ENCODE peak calls at places on chromosomes 11 and 22, in five cellular contexts. V is RWPE1, A is A549, B is prostate gland, E is body of pancreas. I is an unnamed sample.

GRCh38 chr11:109547356-109548027 is 125.5 kb downstream of the C11orf87 start:
- DNase-seq in A (no peak), V (peak; percentile 44), B (no peak), E (no peak), I (no peak)

GRCh38 chr22:23065495-23066122 is 4.7 kb upstream of the GNAZ start:
- DNase-seq in V (no peak), A (no peak), B (no peak), E (peak; percentile 5), I (no peak)

GRCh38 chr11:107785401-107785800 is 73.2 kb downstream of the SLC35F2 start:
- DNase-seq in B (no peak), A (no peak), V (no peak), E (no peak), I (no peak)

GRCh38 chr11:123561046-123561781 is 93.2 kb downstream of the SCN3B start:
- DNase-seq in E (peak; percentile 50), B (no peak), A (no peak), V (no peak), I (no peak)

GRCh38 chr11:116990061-116990473 is 108.2 kb downstream of the SIK3 start:
- DNase-seq in A (no peak), B (no peak), E (peak; percentile 36), V (peak; percentile 59), I (no peak)

GRCh38 chr11:68040121-68040956 is 1.5 kb downstream of the TCIRG1 start:
- DNase-seq in B (peak; percentile 56), A (peak; percentile 51), E (peak; percentile 77), V (peak; percentile 58), I (no peak)

GRCh38 chr11:14373941-14374646 is 15.1 kb upstream of the RRAS2 start:
- DNase-seq in E (peak; percentile 49), V (no peak), A (no peak), B (peak; percentile 75), I (no peak)

GRCh38 chr11:130097285-130097684 is 27.6 kb downstream of the APLP2 start:
- DNase-seq in A (no peak), V (no peak), E (no peak), B (no peak), I (no peak)

GRCh38 chr11:3135491-3136440 is 29.3 kb downstream of the OSBPL5 start:
- DNase-seq in B (no peak), E (peak; percentile 13), A (no peak), V (no peak), I (no peak)

GRCh38 chr11:3132831-3133455 is 32.2 kb downstream of the OSBPL5 start:
- DNase-seq in B (no peak), E (no peak), A (no peak), V (no peak), I (no peak)

GRCh38 chr11:3133456-3134217 is 31.5 kb downstream of the OSBPL5 start:
- DNase-seq in B (no peak), V (no peak), A (no peak), E (no peak), I (no peak)

GRCh38 chr11:3134218-3134621 is 30.9 kb downstream of the OSBPL5 start:
- DNase-seq in E (no peak), B (no peak), A (no peak), V (no peak), I (no peak)

GRCh38 chr11:3134651-3135490 is 30.2 kb downstream of the OSBPL5 start:
- DNase-seq in V (no peak), A (no peak), B (no peak), E (peak; percentile 16), I (no peak)
- H3K27ac ChIP-seq in V (peak overlapping the region; percentile 1), A (no peak overlapping the region), B (no peak overlapping the region), E (no peak overlapping the region), I (no peak overlapping the region)

GRCh38 chr22:43992331-43992821 is 31.7 kb upstream of the PARVB start:
- DNase-seq in B (no peak), V (no peak), A (no peak), E (no peak), I (no peak)

GRCh38 chr22:43988116-43988817 is 33.0 kb downstream of the SAMM50 start:
- DNase-seq in A (no peak), B (no peak), E (no peak), V (no peak), I (no peak)

GRCh38 chr22:43991316-43992020 is 32.6 kb upstream of the PARVB start:
- DNase-seq in E (no peak), V (no peak), A (no peak), B (no peak), I (no peak)

GRCh38 chr22:43990044-43990443 is 34.1 kb upstream of the PARVB start:
- DNase-seq in V (no peak), E (no peak), A (no peak), B (no peak), I (no peak)

GRCh38 chr22:43988960-43989359 is 33.7 kb downstream of the SAMM50 start:
- DNase-seq in V (no peak), B (no peak), E (no peak), A (no peak), I (no peak)
- H3K27ac ChIP-seq in V (no peak overlapping the region), B (no peak overlapping the region), E (no peak overlapping the region), A (no peak overlapping the region), I (no peak overlapping the region)

GRCh38 chr11:131534031-131534430 is 163.6 kb downstream of the NTM start:
- DNase-seq in E (no peak), A (no peak), B (no peak), V (no peak), I (no peak)

GRCh38 chr11:131537196-131537595 is 166.8 kb downstream of the NTM start:
- DNase-seq in B (no peak), E (no peak), A (no peak), V (no peak), I (no peak)

GRCh38 chr11:131537729-131538128 is 167.3 kb downstream of the NTM start:
- DNase-seq in E (no peak), V (no peak), B (no peak), A (no peak), I (no peak)

GRCh38 chr11:131534611-131535010 is 164.2 kb downstream of the NTM start:
- DNase-seq in E (no peak), V (no peak), A (no peak), B (no peak), I (no peak)

DNA sequence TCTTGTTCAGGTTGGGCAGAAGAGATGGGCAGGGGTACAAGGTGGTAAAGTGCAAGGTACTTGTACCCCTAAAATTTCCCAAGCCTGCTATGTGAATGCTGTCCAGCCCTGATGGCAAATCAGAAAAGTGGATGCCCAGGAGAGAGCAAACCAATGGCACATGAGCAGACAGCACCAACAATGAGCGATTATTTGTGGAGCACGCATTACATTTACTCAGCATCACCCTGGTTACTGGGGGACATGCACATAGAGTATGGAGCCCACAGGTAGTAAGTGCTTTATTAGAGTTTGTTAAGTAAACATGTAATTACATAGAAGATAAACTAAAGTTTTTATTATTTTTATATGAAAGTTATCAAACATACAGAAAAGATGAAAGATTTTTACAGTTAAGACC is 165.7 kb downstream of the NTM start:
- DNase-seq in A (no peak), E (no peak), V (no peak), B (no peak), I (no peak)
- H3K27ac ChIP-seq in A (no peak overlapping the region), E (no peak overlapping the region), V (no peak overlapping the region), B (no peak overlapping the region), I (peak overlapping the region; percentile 91)

DNA sequence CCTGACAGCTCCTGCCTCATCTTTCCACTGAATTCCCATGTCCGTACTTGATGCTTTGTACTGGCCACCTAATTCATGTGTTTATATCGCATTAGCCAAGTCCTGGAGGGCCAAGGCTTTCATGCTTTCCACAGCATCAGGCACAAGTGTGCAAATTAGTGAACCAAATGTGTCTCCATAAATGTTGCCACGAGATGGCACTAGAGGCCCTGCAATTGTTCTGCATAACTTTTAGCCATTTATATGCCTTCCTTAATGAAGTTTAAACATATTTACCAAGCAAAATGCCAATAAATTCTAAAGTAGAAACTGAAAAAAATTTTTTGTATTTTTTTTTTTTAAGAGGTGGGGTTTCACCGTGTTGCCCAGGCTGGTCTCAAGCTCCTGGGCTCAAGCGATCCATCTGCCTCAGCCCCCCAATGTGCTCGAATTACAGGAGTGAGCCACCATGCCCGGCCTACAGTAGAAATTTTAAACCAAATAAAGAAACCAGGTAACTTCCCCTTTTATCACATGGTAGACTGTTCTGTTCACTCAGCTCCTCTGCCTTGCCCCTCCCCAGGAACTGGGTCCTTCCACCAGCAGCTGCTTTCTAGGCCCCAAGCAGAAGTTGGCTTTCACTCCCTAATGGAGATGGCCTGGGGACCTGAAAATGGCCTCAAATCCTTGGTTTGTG is 20.8 kb upstream of the IL18BP start:
- DNase-seq in B (peak; percentile 52), V (peak; percentile 29), A (peak; percentile 44), E (peak; percentile 51), I (peak; percentile 35)
- H3K27ac ChIP-seq in B (no peak overlapping the region), V (no peak overlapping the region), A (peak overlapping the region; percentile 52), E (no peak overlapping the region), I (no peak overlapping the region)

GRCh38 chr11:35549787-35550186 is 24.4 kb upstream of the PAMR1 start:
- DNase-seq in A (no peak), B (no peak), V (peak; percentile 59), E (no peak), I (no peak)
- H3K27ac ChIP-seq in A (peak overlapping the region; percentile 5), B (no peak overlapping the region), V (no peak overlapping the region), E (no peak overlapping the region), I (no peak overlapping the region)

I was measured in substantia nigra.